ENCODE peak calls at places on chromosomes 6 and 20, in ten cellular contexts. U, G, F, V, B, H, Q, M, A and K are unnamed samples.

GRCh38 chr6:143896096-143896880 is 32.0 kb downstream of the ZC2HC1B start:
- DNase-seq in U (no peak), G (no peak), F (peak), V (no peak), B (no peak), H (no peak), Q (no peak), M (no peak), A (no peak), K (no peak)

GRCh38 chr6:112004397-112005341 is 49.2 kb upstream of the CCN6 start:
- DNase-seq in U (no peak), G (no peak), F (no peak), V (no peak), B (no peak), H (no peak), Q (no peak), M (peak), A (no peak), K (no peak)

GRCh38 chr20:63953764-63954429 is 2.3 kb downstream of the UCKL1 start:
- DNase-seq in U (no peak), G (no peak), F (no peak), V (no peak), B (no peak), H (peak), Q (no peak), M (no peak), A (no peak), K (no peak)

GRCh38 chr6:57267586-57268293 is 45.6 kb upstream of the RAB23 start:
- DNase-seq in U (no peak), G (no peak), F (peak), V (peak), B (peak), H (no peak), Q (peak), M (no peak), A (peak), K (peak)

GRCh38 chr20:10927936-10928860 is 254.4 kb upstream of the JAG1 start:
- DNase-seq in U (no peak), G (no peak), F (peak), V (peak), B (no peak), H (no peak), Q (peak), M (no peak), A (no peak), K (no peak)

GRCh38 chr20:53019464-53019863 is 47.3 kb downstream of the TSHZ2 start:
- DNase-seq in U (no peak), G (no peak), F (no peak), V (no peak), B (no peak), H (no peak), Q (no peak), M (no peak), A (no peak), K (no peak)

GRCh38 chr6:104414723-104415122 is 445.0 kb downstream of the HACE1 start:
- DNase-seq in U (peak), G (no peak), F (no peak), V (no peak), B (no peak), H (no peak), Q (no peak), M (no peak), A (no peak), K (no peak)

GRCh38 chr6:31558631-31559500 is 11.5 kb downstream of the NFKBIL1 start:
- DNase-seq in U (no peak), G (no peak), F (peak), V (peak), B (peak), H (no peak), Q (peak), M (no peak), A (no peak), K (peak)

GRCh38 chr6:157537518-157537917 is 156.5 kb downstream of the ZDHHC14 start:
- DNase-seq in U (no peak), G (no peak), F (no peak), V (peak), B (no peak), H (no peak), Q (no peak), M (peak), A (no peak), K (no peak)

GRCh38 chr20:5316188-5317158 is at the start of gene PROKR2:
- DNase-seq in U (no peak), G (no peak), F (peak), V (peak), B (no peak), H (peak), Q (peak), M (no peak), A (no peak), K (no peak)

GRCh38 chr20:14223806-14224205 is 113.6 kb downstream of the FLRT3 start:
- DNase-seq in U (no peak), G (no peak), F (no peak), V (no peak), B (no peak), H (no peak), Q (no peak), M (no peak), A (no peak), K (no peak)

GRCh38 chr6:55276745-55277627 is 50.3 kb upstream of the GFRAL start:
- DNase-seq in U (peak), G (no peak), F (peak), V (peak), B (no peak), H (no peak), Q (peak), M (peak), A (peak), K (peak)

GRCh38 chr6:111478064-111478476 is 4.9 kb downstream of the REV3L start:
- DNase-seq in U (no peak), G (no peak), F (peak), V (peak), B (no peak), H (no peak), Q (peak), M (no peak), A (no peak), K (no peak)

GRCh38 chr6:139568956-139569538 is 194.6 kb upstream of the CITED2 start:
- DNase-seq in U (no peak), G (no peak), F (peak), V (peak), B (no peak), H (no peak), Q (peak), M (no peak), A (no peak), K (no peak)

GRCh38 chr6:110357696-110358535 is at the start of gene METTL24:
- DNase-seq in U (no peak), G (no peak), F (no peak), V (no peak), B (peak), H (peak), Q (peak), M (peak), A (no peak), K (no peak)

GRCh38 chr20:42027746-42028268 is 409.6 kb upstream of the CHD6 start:
- DNase-seq in U (peak), G (no peak), F (no peak), V (no peak), B (no peak), H (no peak), Q (no peak), M (no peak), A (no peak), K (no peak)

GRCh38 chr20:45843506-45843905 is 9.9 kb downstream of the SNX21 start:
- DNase-seq in U (no peak), G (no peak), F (no peak), V (no peak), B (no peak), H (no peak), Q (no peak), M (no peak), A (no peak), K (no peak)

GRCh38 chr6:90695316-90695715 is 108.4 kb upstream of the MAP3K7 start:
- DNase-seq in U (no peak), G (no peak), F (no peak), V (no peak), B (no peak), H (no peak), Q (no peak), M (no peak), A (no peak), K (no peak)

GRCh38 chr6:1310628-1311399 is 1.1 kb upstream of the FOXQ1 start:
- DNase-seq in U (no peak), G (no peak), F (no peak), V (no peak), B (no peak), H (peak), Q (no peak), M (no peak), A (peak), K (no peak)

GRCh38 chr20:14069796-14070195 is 74.5 kb downstream of the MACROD2 start:
- DNase-seq in U (no peak), G (no peak), F (no peak), V (peak), B (no peak), H (no peak), Q (peak), M (no peak), A (no peak), K (no peak)

GRCh38 chr20:56788041-56788670 is 159.1 kb downstream of the TFAP2C start:
- DNase-seq in U (no peak), G (no peak), F (peak), V (peak), B (no peak), H (no peak), Q (peak), M (no peak), A (peak), K (no peak)

GRCh38 chr6:151493495-151494234 is at the start of gene CCDC170:
- DNase-seq in U (no peak), G (no peak), F (peak), V (no peak), B (peak), H (peak), Q (peak), M (peak), A (peak), K (no peak)

GRCh38 chr20:8476023-8476422 is 344.0 kb downstream of the PLCB1 start:
- DNase-seq in U (no peak), G (no peak), F (no peak), V (peak), B (no peak), H (no peak), Q (no peak), M (no peak), A (no peak), K (no peak)

GRCh38 chr6:138601128-138601527 is 101.8 kb upstream of the NHSL1 start:
- DNase-seq in U (no peak), G (no peak), F (peak), V (peak), B (no peak), H (no peak), Q (no peak), M (no peak), A (no peak), K (no peak)

GRCh38 chr6:125834347-125834746 is 43.6 kb downstream of the NCOA7 start:
- DNase-seq in U (no peak), G (no peak), F (peak), V (peak), B (no peak), H (no peak), Q (no peak), M (no peak), A (no peak), K (no peak)

GRCh38 chr6:19478992-19479391 is 358.2 kb upstream of the ID4 start:
- DNase-seq in U (no peak), G (no peak), F (peak), V (peak), B (no peak), H (no peak), Q (peak), M (no peak), A (no peak), K (no peak)

GRCh38 chr20:32472581-32473207 is 112.4 kb downstream of the NOL4L start:
- DNase-seq in U (no peak), G (no peak), F (no peak), V (no peak), B (peak), H (peak), Q (no peak), M (no peak), A (no peak), K (no peak)

GRCh38 chr6:104483225-104483834 is 376.4 kb downstream of the HACE1 start:
- DNase-seq in U (peak), G (no peak), F (peak), V (peak), B (no peak), H (no peak), Q (no peak), M (no peak), A (peak), K (no peak)

GRCh38 chr6:42450314-42451145 is 1.2 kb downstream of the TRERF1 start:
- DNase-seq in U (no peak), G (no peak), F (peak), V (peak), B (peak), H (no peak), Q (peak), M (peak), A (no peak), K (no peak)

GRCh38 chr6:24752917-24753486 is 21.7 kb upstream of the GMNN start:
- DNase-seq in U (no peak), G (no peak), F (peak), V (no peak), B (no peak), H (no peak), Q (peak), M (no peak), A (no peak), K (no peak)

GRCh38 chr20:44958276-44958675 is 1.9 kb downstream of the TOMM34 start:
- DNase-seq in U (no peak), G (no peak), F (no peak), V (no peak), B (no peak), H (no peak), Q (no peak), M (no peak), A (no peak), K (no peak)

GRCh38 chr6:4125500-4125899 is 9.9 kb downstream of the ECI2 start:
- DNase-seq in U (no peak), G (no peak), F (peak), V (peak), B (no peak), H (no peak), Q (no peak), M (no peak), A (no peak), K (no peak)

GRCh38 chr6:163321717-163322116 is 92.8 kb upstream of the QKI start:
- DNase-seq in U (no peak), G (no peak), F (no peak), V (no peak), B (no peak), H (no peak), Q (no peak), M (no peak), A (no peak), K (no peak)

GRCh38 chr20:17395729-17396128 is 135.4 kb downstream of the BFSP1 start:
- DNase-seq in U (no peak), G (no peak), F (no peak), V (no peak), B (no peak), H (no peak), Q (no peak), M (no peak), A (no peak), K (no peak)

GRCh38 chr20:46243707-46244628 is 64.3 kb downstream of the CDH22 start:
- DNase-seq in U (no peak), G (no peak), F (peak), V (no peak), B (no peak), H (no peak), Q (peak), M (no peak), A (no peak), K (no peak)

GRCh38 chr20:10531848-10532247 is 96.7 kb downstream of the SLX4IP start:
- DNase-seq in U (no peak), G (no peak), F (peak), V (peak), B (no peak), H (no peak), Q (peak), M (no peak), A (no peak), K (no peak)